ENCODE peak calls at places on chromosomes 4 and X, in four cellular contexts. T, M, R and H are unnamed samples.

GRCh38 chr4:165874799-165875371 is 1.8 kb downstream of the TLL1 start:
- DNase-seq in M (no peak), R (no peak), T (peak; percentile 69), H (peak; percentile 76)

GRCh38 chr4:78710536-78710935 is 65.6 kb upstream of the BMP2K start:
- DNase-seq in T (peak; percentile 5), R (no peak), M (no peak), H (no peak)

GRCh38 chr4:169663894-169664293 is 43.5 kb downstream of the CLCN3 start:
- DNase-seq in M (no peak), T (no peak), R (no peak), H (no peak)

GRCh38 chrX:103343105-103343504 is 13.1 kb downstream of the TCEAL7 start:
- DNase-seq in R (no peak), T (peak; percentile 17), M (peak; percentile 3), H (peak; percentile 35)

GRCh38 chr4:25110653-25111329 is 49.5 kb downstream of the SEPSECS start:
- DNase-seq in M (no peak), R (no peak), T (no peak), H (no peak)

GRCh38 chrX:72475952-72476668 is 96.5 kb downstream of the HDAC8 start:
- DNase-seq in R (no peak), M (no peak), T (no peak), H (no peak)

GRCh38 chr4:61540944-61541343 is 340.8 kb downstream of the ADGRL3 start:
- DNase-seq in T (no peak), M (no peak), R (no peak), H (no peak)

GRCh38 chrX:148337873-148338272 is 162.5 kb upstream of the AFF2 start:
- DNase-seq in T (no peak), M (no peak), R (no peak), H (no peak)

GRCh38 chrX:153905481-153906095 is 1.1 kb downstream of the AVPR2 start:
- DNase-seq in M (no peak), R (no peak), T (no peak), H (no peak)

GRCh38 chrX:14228611-14229010 is 198.9 kb upstream of the GEMIN8 start:
- DNase-seq in T (no peak), R (no peak), M (no peak), H (no peak)

GRCh38 chr4:3372933-3373465 is 68.8 kb upstream of the HGFAC start:
- DNase-seq in R (no peak), T (no peak), M (no peak), H (no peak)

GRCh38 chr4:145182212-145182611 is 1.8 kb upstream of the OTUD4 start:
- DNase-seq in R (no peak), T (no peak), M (no peak), H (no peak)

GRCh38 chrX:155026420-155026726 is 271 bp upstream of the FUNDC2 start:
- DNase-seq in R (no peak), M (no peak), T (no peak), H (no peak)

GRCh38 chr4:46445689-46446339 is 55.9 kb upstream of the GABRA2 start:
- DNase-seq in M (no peak), T (no peak), R (no peak), H (no peak)

GRCh38 chrX:104270212-104270611 is 15.5 kb upstream of the ESX1 start:
- DNase-seq in R (no peak), M (no peak), T (no peak), H (no peak)

GRCh38 chr4:117164338-117164737 is 79.0 kb upstream of the TRAM1L1 start:
- DNase-seq in R (no peak), M (no peak), T (no peak), H (no peak)

GRCh38 chr4:39568805-39569204 is 41.6 kb upstream of the UGDH start:
- DNase-seq in R (no peak), T (no peak), M (no peak), H (no peak)

GRCh38 chr4:150402968-150403367 is 179.0 kb upstream of the MAB21L2 start:
- DNase-seq in M (no peak), R (no peak), T (no peak), H (no peak)

GRCh38 chr4:27472364-27472763 is 611.7 kb downstream of the STIM2 start:
- DNase-seq in R (no peak), T (no peak), M (no peak), H (no peak)

GRCh38 chr4:85808864-85809263 is 333.9 kb downstream of the ARHGAP24 start:
- DNase-seq in M (no peak), T (no peak), R (no peak), H (no peak)

GRCh38 chr4:57158762-57159161 is 48.6 kb upstream of the IGFBP7 start:
- DNase-seq in T (no peak), R (no peak), M (no peak), H (no peak)

GRCh38 chr4:176274441-176274840 is 5.4 kb upstream of the ASB5 start:
- DNase-seq in T (no peak), M (no peak), R (peak; percentile 17), H (peak; percentile 3)

GRCh38 chr4:81486502-81486901 is 14.8 kb upstream of the RASGEF1B start:
- DNase-seq in R (no peak), M (no peak), T (no peak), H (no peak)